ENCODE peak calls at places on chromosomes 2 and 18, in seven cellular contexts. Q is T-helper 1 cell, S is fibroblast of mammary gland, J is BJ, C is GM20000, E is amniotic stem cell, G is hepatocyte. N is an unnamed sample.

GRCh38 chr2:169131587-169132512 is 62.5 kb downstream of the DHRS9 start:
- DNase-seq in S (peak), Q (no peak), C (peak), J (no peak), E (no peak), G (peak), N (peak)

GRCh38 chr2:225867071-225867470 is 467.6 kb downstream of the NYAP2 start:
- DNase-seq in E (no peak), S (no peak), G (no peak), J (no peak), C (no peak), Q (no peak), N (peak)

GRCh38 chr2:165558832-165559231 is 89.3 kb downstream of the CSRNP3 start:
- DNase-seq in Q (no peak), S (peak), G (no peak), E (no peak), C (no peak), J (no peak), N (no peak)

GRCh38 chr2:143717532-143718168 is 588.4 kb downstream of the ARHGAP15 start:
- DNase-seq in E (no peak), S (no peak), J (no peak), C (no peak), G (no peak), Q (no peak), N (peak)

GRCh38 chr2:119425620-119426395 is 5.8 kb upstream of the TMEM37 start:
- DNase-seq in S (no peak), C (no peak), J (no peak), G (peak), E (no peak), Q (no peak), N (no peak)

GRCh38 chr2:190267302-190267701 is 52.3 kb downstream of the HIBCH start:
- DNase-seq in E (peak), C (no peak), Q (no peak), J (peak), G (no peak), S (peak), N (peak)

GRCh38 chr2:149099298-149099697 is 60.8 kb downstream of the LYPD6B start:
- DNase-seq in J (no peak), Q (no peak), E (no peak), C (no peak), G (no peak), S (no peak), N (no peak)

GRCh38 chr18:76621184-76621583 is 126.1 kb upstream of the ZNF516 start:
- DNase-seq in C (no peak), S (peak), E (no peak), J (no peak), Q (no peak), G (peak), N (peak)

GRCh38 chr2:28664120-28664842 is 87.3 kb upstream of the PPP1CB start:
- DNase-seq in G (peak), E (no peak), C (no peak), Q (no peak), S (peak), J (no peak), N (no peak)

GRCh38 chr2:43284967-43285366 is 58.6 kb upstream of the ZFP36L2 start:
- DNase-seq in J (no peak), E (no peak), C (no peak), Q (no peak), S (no peak), G (no peak), N (no peak)

GRCh38 chr2:237629739-237630138 is 2.4 kb downstream of the LRRFIP1 start:
- DNase-seq in S (peak), E (no peak), C (no peak), Q (no peak), G (no peak), J (no peak), N (peak)

GRCh38 chr2:234491897-234492296 is 5.0 kb downstream of the ARL4C start:
- DNase-seq in Q (no peak), E (no peak), G (no peak), S (no peak), J (no peak), C (no peak), N (no peak)